ENCODE peak calls at places on chromosomes 16 and 17, in six cellular contexts. H is RWPE1, F is heart left ventricle, D is endothelial cell, A is progenitor cell of endocrine pancreas, C is breast epithelium. K is an unnamed sample.

GRCh38 chr16:82603784-82604411 is 22.9 kb upstream of the CDH13 start:
- DNase-seq in H (peak), F (peak), D (peak), A (no peak), C (no peak), K (no peak)

GRCh38 chr17:45227101-45227591 is 5.5 kb downstream of the FMNL1 start:
- DNase-seq in H (no peak), F (peak), D (no peak), A (no peak), C (no peak), K (peak)

GRCh38 chr16:68074850-68075249 is 10.3 kb upstream of the NFATC3 start:
- DNase-seq in H (no peak), F (no peak), D (no peak), A (no peak), C (no peak), K (peak)

GRCh38 chr17:40550608-40551007 is 14.7 kb downstream of the CCR7 start:
- DNase-seq in H (no peak), F (peak), D (no peak), A (peak), C (peak), K (peak)

GRCh38 chr16:17467923-17468540 is 2.7 kb downstream of the XYLT1 start:
- DNase-seq in H (no peak), F (peak), D (peak), A (peak), C (peak), K (no peak)

GRCh38 chr17:46053911-46054534 is 55.0 kb downstream of the STH start:
- DNase-seq in H (no peak), F (no peak), D (no peak), A (no peak), C (no peak), K (no peak)

GRCh38 chr16:65576139-65576538 is 454.3 kb upstream of the CDH11 start:
- DNase-seq in H (no peak), F (no peak), D (no peak), A (no peak), C (no peak), K (no peak)

GRCh38 chr17:59753522-59754467 is 46.3 kb downstream of the VMP1 start:
- DNase-seq in H (peak), F (no peak), D (no peak), A (no peak), C (no peak), K (no peak)

GRCh38 chr16:57795431-57795878 is 6.8 kb downstream of the KIFC3 start:
- DNase-seq in H (peak), F (no peak), D (peak), A (no peak), C (no peak), K (no peak)

GRCh38 chr16:49856741-49857330 is 924 bp upstream of the ZNF423 start:
- DNase-seq in H (peak), F (peak), D (peak), A (peak), C (peak), K (peak)

GRCh38 chr16:2498531-2499253 is 15.1 kb upstream of the ATP6V0C start:
- DNase-seq in H (no peak), F (peak), D (no peak), A (no peak), C (peak), K (no peak)

GRCh38 chr17:57600092-57600491 is 145.0 kb downstream of the CCDC182 start:
- DNase-seq in H (no peak), F (no peak), D (no peak), A (no peak), C (no peak), K (no peak)

GRCh38 chr17:68013385-68013784 is 17.1 kb upstream of the C17orf58 start:
- DNase-seq in H (no peak), F (no peak), D (no peak), A (no peak), C (no peak), K (no peak)

GRCh38 chr16:87635541-87636049 is 33.3 kb downstream of the JPH3 start:
- DNase-seq in H (peak), F (peak), D (peak), A (no peak), C (no peak), K (peak)

GRCh38 chr17:35188111-35188510 is 6.1 kb downstream of the SLC35G3 start:
- DNase-seq in H (peak), F (no peak), D (no peak), A (no peak), C (no peak), K (no peak)

GRCh38 chr17:72937687-72938086 is 154.8 kb downstream of the SLC39A11 start:
- DNase-seq in H (no peak), F (no peak), D (no peak), A (no peak), C (no peak), K (no peak)

GRCh38 chr16:46757339-46758050 is 9.4 kb upstream of the MYLK3 start:
- DNase-seq in H (no peak), F (peak), D (no peak), A (no peak), C (no peak), K (no peak)

GRCh38 chr16:29663020-29663828 is at the start of gene SPN:
- DNase-seq in H (no peak), F (no peak), D (no peak), A (no peak), C (no peak), K (no peak)

GRCh38 chr17:21286066-21286770 is 1.7 kb downstream of the MAP2K3 start:
- DNase-seq in H (peak), F (peak), D (peak), A (no peak), C (peak), K (no peak)

GRCh38 chr16:54290203-54291106 is 3.9 kb upstream of the IRX3 start:
- DNase-seq in H (no peak), F (no peak), D (peak), A (peak), C (no peak), K (no peak)

GRCh38 chr16:835373-835772 is 34.8 kb upstream of the GNG13 start:
- DNase-seq in H (no peak), F (no peak), D (no peak), A (no peak), C (no peak), K (no peak)

GRCh38 chr17:40311575-40311974 is 2.6 kb downstream of the RARA start:
- DNase-seq in H (peak), F (peak), D (no peak), A (no peak), C (peak), K (no peak)

GRCh38 chr16:29683543-29684090 is 4.6 kb downstream of the QPRT start:
- DNase-seq in H (no peak), F (no peak), D (no peak), A (no peak), C (no peak), K (no peak)

GRCh38 chr17:80961931-80962330 is 29.7 kb upstream of the CHMP6 start:
- DNase-seq in H (no peak), F (no peak), D (no peak), A (no peak), C (no peak), K (no peak)

GRCh38 chr17:45229681-45230409 is 8.2 kb downstream of the FMNL1 start:
- DNase-seq in H (no peak), F (peak), D (no peak), A (no peak), C (no peak), K (peak)

GRCh38 chr16:88640520-88641247 is 2.3 kb downstream of the IL17C start:
- DNase-seq in H (no peak), F (no peak), D (no peak), A (no peak), C (no peak), K (no peak)

GRCh38 chr17:65332375-65332774 is 195.2 kb downstream of the RGS9 start:
- DNase-seq in H (peak), F (no peak), D (no peak), A (no peak), C (no peak), K (no peak)

GRCh38 chr17:79574108-79574507 is 36.7 kb downstream of the RBFOX3 start:
- DNase-seq in H (no peak), F (no peak), D (no peak), A (no peak), C (no peak), K (no peak)

GRCh38 chr16:49756971-49757743 is 98.8 kb downstream of the ZNF423 start:
- DNase-seq in H (peak), F (no peak), D (no peak), A (no peak), C (no peak), K (no peak)

GRCh38 chr17:72883351-72883750 is 209.1 kb downstream of the SLC39A11 start:
- DNase-seq in H (no peak), F (no peak), D (no peak), A (no peak), C (no peak), K (no peak)

GRCh38 chr16:68644715-68645493 is at the start of gene CDH3:
- DNase-seq in H (peak), F (no peak), D (peak), A (peak), C (peak), K (peak)

GRCh38 chr17:40561871-40562611 is 3.2 kb downstream of the CCR7 start:
- DNase-seq in H (no peak), F (no peak), D (no peak), A (no peak), C (no peak), K (peak)

GRCh38 chr17:43482103-43483012 is 1.4 kb upstream of the DHX8 start:
- DNase-seq in H (no peak), F (no peak), D (no peak), A (no peak), C (no peak), K (no peak)

GRCh38 chr16:50666658-50667496 is 14.2 kb downstream of the SNX20 start:
- DNase-seq in H (no peak), F (no peak), D (no peak), A (no peak), C (no peak), K (no peak)

GRCh38 chr16:53433930-53434435 is 288 bp upstream of the RBL2 start:
- DNase-seq in H (peak), F (peak), D (no peak), A (no peak), C (no peak), K (no peak)

GRCh38 chr16:86578499-86579267 is at the start of gene FOXL1:
- DNase-seq in H (no peak), F (peak), D (peak), A (no peak), C (no peak), K (no peak)

GRCh38 chr16:48155926-48156789 is at the start of gene ABCC12:
- DNase-seq in H (no peak), F (no peak), D (no peak), A (no peak), C (peak), K (no peak)

GRCh38 chr16:4271176-4272113 is 1.4 kb downstream of the TFAP4 start:
- DNase-seq in H (peak), F (peak), D (peak), A (peak), C (peak), K (peak)
- TF ChIP-seq CTCF in H (peak), F (no peak), D (no peak), A (peak), C (no peak), K (no peak)

GRCh38 chr17:75692976-75693375 is 25.8 kb downstream of the SAP30BP start:
- DNase-seq in H (no peak), F (no peak), D (no peak), A (no peak), C (no peak), K (no peak)

GRCh38 chr17:75695141-75695829 is 26.0 kb upstream of the ITGB4 start:
- DNase-seq in H (no peak), F (no peak), D (no peak), A (no peak), C (no peak), K (no peak)

GRCh38 chr17:75695830-75696271 is 25.4 kb upstream of the ITGB4 start:
- DNase-seq in H (no peak), F (peak), D (no peak), A (no peak), C (no peak), K (no peak)

GRCh38 chr17:75694536-75694935 is 26.7 kb upstream of the ITGB4 start:
- DNase-seq in H (no peak), F (peak), D (no peak), A (no peak), C (no peak), K (no peak)

DNA sequence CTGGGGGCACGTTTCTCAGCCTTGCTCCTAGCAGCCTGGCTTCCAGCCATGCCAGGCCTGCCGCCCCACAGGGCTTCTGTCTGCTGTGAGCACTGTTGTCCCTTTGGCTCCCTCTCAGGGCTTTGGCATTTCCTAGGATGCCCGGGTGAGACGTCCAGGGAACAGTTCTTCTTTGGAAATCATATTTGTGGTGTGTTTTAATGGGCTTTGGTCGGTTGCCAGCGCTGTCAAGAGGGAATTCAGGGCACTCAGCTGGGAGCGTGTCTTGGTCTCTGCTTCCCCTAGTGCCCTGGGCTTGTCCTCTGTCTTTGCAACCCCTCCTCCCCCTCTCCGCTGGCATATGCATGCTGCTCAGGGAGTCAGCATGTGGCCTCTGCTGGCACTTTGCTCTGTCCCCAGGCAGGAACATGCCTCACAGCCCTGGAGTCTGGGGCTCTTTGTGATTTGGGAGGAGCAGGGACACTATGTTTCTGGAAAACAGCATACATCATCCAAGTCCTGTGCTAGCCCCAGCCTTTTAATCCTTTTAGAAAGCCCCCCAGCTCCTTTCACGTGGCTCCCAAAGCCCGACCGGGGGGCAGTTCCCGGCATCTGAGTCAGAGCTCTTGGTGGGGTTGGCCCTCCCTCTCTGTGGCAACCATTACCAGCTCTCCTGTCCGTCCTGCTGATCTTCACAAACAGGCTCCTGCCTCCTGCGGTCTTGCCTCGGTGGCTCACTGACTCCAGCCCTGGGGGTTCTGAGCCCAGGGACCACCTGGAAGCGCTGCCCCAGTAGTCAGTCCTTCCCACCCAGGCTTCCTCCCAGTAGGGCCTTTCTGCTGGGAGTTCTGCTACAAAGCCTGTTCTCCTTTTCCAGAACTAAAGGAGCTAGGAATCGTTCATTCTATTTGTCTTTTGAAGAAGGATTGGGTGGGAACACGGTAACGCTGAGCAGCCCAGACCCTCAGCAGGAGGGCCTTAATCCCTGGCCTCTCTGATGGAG is 26.7 kb downstream of the SAP30BP start:
- DNase-seq in H (peak), F (peak), D (no peak), A (no peak), C (peak), K (no peak)
- TF ChIP-seq CTCF in H (no peak), F (no peak), D (no peak), A (no peak), C (no peak), K (no peak)

GRCh38 chr17:4514779-4515178 is 16.1 kb downstream of the SPNS2 start:
- DNase-seq in H (no peak), F (no peak), D (no peak), A (no peak), C (no peak), K (no peak)
- TF ChIP-seq CTCF in H (no peak), F (no peak), D (no peak), A (no peak), C (no peak), K (no peak)

GRCh38 chr17:78133971-78134898 is 3.7 kb downstream of the TMC8 start:
- DNase-seq in H (no peak), F (no peak), D (peak), A (peak), C (no peak), K (peak)
- TF ChIP-seq CTCF in H (peak), F (peak), D (peak), A (peak), C (no peak), K (peak)